ENCODE peak calls at places on chromosomes 12 and 14, in nine cellular contexts. A, Y, B, G, U, X, J, Q and L are unnamed samples.

GRCh38 chr12:89513544-89513943 is 11.1 kb downstream of the GALNT4 start:
- DNase-seq in A (no peak), Y (no peak), B (no peak), G (no peak), U (no peak), X (peak; percentile 10), J (no peak), Q (no peak), L (no peak)

GRCh38 chr14:55665067-55665700 is 85.2 kb downstream of the KTN1 start:
- DNase-seq in A (no peak), Y (no peak), B (no peak), G (no peak), U (no peak), X (no peak), J (no peak), Q (no peak), L (peak; percentile 20)

GRCh38 chr12:116719661-116720060 is 18.2 kb downstream of the SPRING1 start:
- DNase-seq in A (peak; percentile 63), Y (no peak), B (no peak), G (no peak), U (no peak), X (no peak), J (no peak), Q (no peak), L (no peak)

GRCh38 chr12:101666017-101666728 is 31.3 kb upstream of the CHPT1 start:
- DNase-seq in A (no peak), Y (no peak), B (no peak), G (no peak), U (no peak), X (no peak), J (no peak), Q (no peak), L (no peak)

GRCh38 chr12:96141216-96141944 is 52.8 kb upstream of the ELK3 start:
- DNase-seq in A (peak; percentile 52), Y (no peak), B (no peak), G (no peak), U (no peak), X (no peak), J (no peak), Q (no peak), L (no peak)

GRCh38 chr12:96986883-96987523 is 79.9 kb downstream of the NEDD1 start:
- DNase-seq in A (peak; percentile 33), Y (no peak), B (no peak), G (no peak), U (no peak), X (peak; percentile 78), J (no peak), Q (no peak), L (no peak)

GRCh38 chr12:65278576-65279386 is at the start of gene MSRB3:
- DNase-seq in A (peak; percentile 54), Y (no peak), B (peak; percentile 30), G (peak; percentile 79), U (peak; percentile 46), X (peak; percentile 88), J (peak; percentile 61), Q (peak; percentile 64), L (peak; percentile 23)

GRCh38 chr14:77483851-77484250 is 14.8 kb downstream of the ISM2 start:
- DNase-seq in A (no peak), Y (no peak), B (no peak), G (no peak), U (no peak), X (no peak), J (no peak), Q (no peak), L (no peak)

GRCh38 chr14:104086661-104087461 is 1.4 kb downstream of the ASPG start:
- DNase-seq in A (peak; percentile 22), Y (no peak), B (peak; percentile 1), G (no peak), U (peak; percentile 24), X (peak; percentile 1), J (no peak), Q (no peak), L (no peak)

GRCh38 chr12:121786441-121786825 is 7.1 kb downstream of the RHOF start:
- DNase-seq in A (peak; percentile 97), Y (peak; percentile 69), B (peak; percentile 44), G (peak; percentile 80), U (peak; percentile 90), X (no peak), J (peak; percentile 82), Q (peak; percentile 99), L (no peak)

GRCh38 chr12:104873374-104873773 is 84.7 kb downstream of the SLC41A2 start:
- DNase-seq in A (no peak), Y (no peak), B (no peak), G (no peak), U (no peak), X (no peak), J (no peak), Q (no peak), L (no peak)

GRCh38 chr12:123075092-123075491 is 75.8 kb downstream of the PITPNM2 start:
- DNase-seq in A (no peak), Y (peak; percentile 38), B (no peak), G (no peak), U (no peak), X (no peak), J (no peak), Q (no peak), L (peak; percentile 15)

GRCh38 chr12:14238224-14238792 is 127.2 kb upstream of the ATF7IP start:
- DNase-seq in A (no peak), Y (no peak), B (no peak), G (no peak), U (no peak), X (peak; percentile 43), J (no peak), Q (no peak), L (peak; percentile 51)

GRCh38 chr12:51307655-51308593 is 16.1 kb downstream of the BIN2 start:
- DNase-seq in A (no peak), Y (no peak), B (no peak), G (no peak), U (peak; percentile 72), X (no peak), J (no peak), Q (peak; percentile 84), L (no peak)

GRCh38 chr14:57845802-57846531 is 19.9 kb downstream of the SLC35F4 start:
- DNase-seq in A (no peak), Y (no peak), B (no peak), G (no peak), U (no peak), X (no peak), J (no peak), Q (no peak), L (no peak)

GRCh38 chr12:65595016-65595560 is 229.2 kb upstream of the HMGA2 start:
- DNase-seq in A (no peak), Y (no peak), B (no peak), G (no peak), U (no peak), X (peak; percentile 62), J (no peak), Q (no peak), L (no peak)

GRCh38 chr14:50354527-50354926 is 42.2 kb downstream of the CDKL1 start:
- DNase-seq in A (no peak), Y (no peak), B (no peak), G (no peak), U (no peak), X (no peak), J (no peak), Q (no peak), L (no peak)

GRCh38 chr14:49051328-49052060 is 534.7 kb downstream of the RPS29 start:
- DNase-seq in A (no peak), Y (no peak), B (no peak), G (no peak), U (no peak), X (no peak), J (no peak), Q (no peak), L (no peak)

GRCh38 chr12:89181271-89181920 is 170.9 kb downstream of the DUSP6 start:
- DNase-seq in A (no peak), Y (no peak), B (no peak), G (no peak), U (no peak), X (no peak), J (no peak), Q (peak; percentile 91), L (peak; percentile 75)

GRCh38 chr12:10607885-10608458 is 5.4 kb downstream of the MAGOHB start:
- DNase-seq in A (no peak), Y (peak; percentile 26), B (no peak), G (no peak), U (no peak), X (peak; percentile 59), J (no peak), Q (no peak), L (no peak)

GRCh38 chr12:1828863-1829262 is 8.5 kb downstream of the LRTM2 start:
- DNase-seq in A (no peak), Y (no peak), B (no peak), G (no peak), U (no peak), X (no peak), J (no peak), Q (no peak), L (no peak)

GRCh38 chr14:26866741-26867140 is 268.9 kb upstream of the NOVA1 start:
- DNase-seq in A (no peak), Y (no peak), B (no peak), G (no peak), U (no peak), X (no peak), J (no peak), Q (no peak), L (no peak)

GRCh38 chr14:47935332-47935731 is 259.9 kb upstream of the MDGA2 start:
- DNase-seq in A (no peak), Y (no peak), B (no peak), G (no peak), U (no peak), X (no peak), J (no peak), Q (no peak), L (no peak)
- H3K4me1 ChIP-seq in A (no peaks in the 10 kb centered on the region), Y (no peaks in the 10 kb centered on the region), B (no peaks in the 10 kb centered on the region), G (no peaks in the 10 kb centered on the region), U (no peaks in the 10 kb centered on the region), X (no peaks in the 10 kb centered on the region), J (no peaks in the 10 kb centered on the region), Q (no peaks in the 10 kb centered on the region), L (no peaks in the 10 kb centered on the region)

GRCh38 chr14:87073880-87074570 is 919.0 kb downstream of the GALC start:
- DNase-seq in A (no peak), Y (no peak), B (no peak), G (no peak), U (no peak), X (no peak), J (no peak), Q (no peak), L (no peak)
- H3K4me3 ChIP-seq in A (no peak overlapping the region), Y (no peak overlapping the region), B (no peak overlapping the region), G (no peak overlapping the region), U (no peak overlapping the region), X (no peak overlapping the region), J (no peak overlapping the region), Q (no peak overlapping the region), L (no peak overlapping the region)

GRCh38 chr12:22759769-22760674 is 135.1 kb downstream of the ETNK1 start:
- DNase-seq in A (no peak), Y (no peak), B (no peak), G (no peak), U (no peak), X (no peak), J (no peak), Q (no peak), L (no peak)
- H3K27ac ChIP-seq in A (no peak overlapping the region), Y (no peak overlapping the region), B (no peak overlapping the region), G (no peak overlapping the region), U (no peak overlapping the region), X (no peak overlapping the region), J (peak overlapping the region; percentile 63), Q (no peak overlapping the region), L (no peak overlapping the region)

DNA sequence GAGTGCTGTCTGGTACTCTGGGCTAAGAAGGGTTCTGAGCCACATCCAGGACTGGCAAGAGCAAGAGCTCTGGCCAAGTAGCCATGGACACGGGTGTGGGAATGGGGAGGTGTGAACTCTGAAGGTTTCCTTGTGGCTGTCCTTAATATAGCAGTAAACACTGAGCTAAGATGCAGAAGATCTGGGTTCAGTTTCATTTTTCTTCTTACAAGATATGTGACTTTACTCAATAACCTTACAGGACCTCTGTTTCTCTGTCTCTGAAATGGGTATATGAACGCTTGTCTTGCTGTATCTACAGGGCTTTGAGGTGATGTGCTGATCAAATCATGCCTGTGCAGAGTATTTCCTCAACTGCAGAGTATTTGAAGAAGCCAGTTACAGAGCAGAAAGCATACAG is 521.2 kb downstream of the VRK1 start:
- DNase-seq in A (no peak), Y (no peak), B (no peak), G (no peak), U (no peak), X (no peak), J (no peak), Q (no peak), L (no peak)
- H3K4me1 ChIP-seq in A (no peaks in the 10 kb centered on the region), Y (no peaks in the 10 kb centered on the region), B (no peaks in the 10 kb centered on the region), G (no peaks in the 10 kb centered on the region), U (no peaks in the 10 kb centered on the region), X (no peaks in the 10 kb centered on the region), J (no peaks in the 10 kb centered on the region), Q (no peaks in the 10 kb centered on the region), L (no peaks in the 10 kb centered on the region)